ENCODE peak calls at places on chromosomes 3 and 15, in four cellular contexts. One of them, this sample, is unnamed.

GRCh38 chr3:167669699-167670098 is 16.0 kb upstream of the WDR49 start:
- ATAC-seq in aorta: no peak
- ATAC-seq in heart left ventricle: no peak
- ATAC-seq in mucosa of descending colon: no peak
- ATAC-seq in this sample: no peak

GRCh38 chr3:186400677-186401076 is 38.6 kb upstream of the DGKG start:
- ATAC-seq in aorta: no peak
- ATAC-seq in heart left ventricle: no peak
- ATAC-seq in mucosa of descending colon: no peak
- ATAC-seq in this sample: no peak

GRCh38 chr3:18443670-18444596 is 18.8 kb upstream of the SATB1 start:
- ATAC-seq in aorta: peak
- ATAC-seq in heart left ventricle: peak
- ATAC-seq in mucosa of descending colon: peak
- ATAC-seq in this sample: no peak

GRCh38 chr3:60160105-60160791 is 1091.0 kb downstream of the FHIT start:
- ATAC-seq in aorta: no peak
- ATAC-seq in heart left ventricle: no peak
- ATAC-seq in mucosa of descending colon: no peak
- ATAC-seq in this sample: no peak

GRCh38 chr3:11944052-11944673 is 60.0 kb upstream of the SYN2 start:
- ATAC-seq in aorta: no peak
- ATAC-seq in heart left ventricle: no peak
- ATAC-seq in mucosa of descending colon: peak
- ATAC-seq in this sample: no peak

GRCh38 chr3:195237981-195238625 is 32.9 kb downstream of the XXYLT1 start:
- ATAC-seq in aorta: no peak
- ATAC-seq in heart left ventricle: no peak
- ATAC-seq in mucosa of descending colon: no peak
- ATAC-seq in this sample: no peak

GRCh38 chr3:126896067-126896441 is 86.9 kb upstream of the PLXNA1 start:
- ATAC-seq in aorta: no peak
- ATAC-seq in heart left ventricle: no peak
- ATAC-seq in mucosa of descending colon: no peak
- ATAC-seq in this sample: no peak

GRCh38 chr3:188041193-188041592 is 112.8 kb upstream of the LPP start:
- ATAC-seq in aorta: no peak
- ATAC-seq in heart left ventricle: no peak
- ATAC-seq in mucosa of descending colon: no peak
- ATAC-seq in this sample: no peak

GRCh38 chr15:56933420-56934210 is 15.2 kb downstream of the TCF12 start:
- ATAC-seq in aorta: no peak
- ATAC-seq in heart left ventricle: no peak
- ATAC-seq in mucosa of descending colon: no peak
- ATAC-seq in this sample: no peak

GRCh38 chr3:55349851-55350250 is 137.3 kb downstream of the WNT5A start:
- ATAC-seq in aorta: no peak
- ATAC-seq in heart left ventricle: no peak
- ATAC-seq in mucosa of descending colon: no peak
- ATAC-seq in this sample: no peak

GRCh38 chr15:25374143-25374542 is 64.7 kb downstream of the UBE3A start:
- ATAC-seq in aorta: no peak
- ATAC-seq in heart left ventricle: no peak
- ATAC-seq in mucosa of descending colon: no peak
- ATAC-seq in this sample: no peak

GRCh38 chr3:160924776-160925175 is 168.7 kb downstream of the PPM1L start:
- ATAC-seq in aorta: no peak
- ATAC-seq in heart left ventricle: no peak
- ATAC-seq in mucosa of descending colon: no peak
- ATAC-seq in this sample: no peak

GRCh38 chr3:195169011-195169410 is 101.9 kb downstream of the XXYLT1 start:
- ATAC-seq in aorta: no peak
- ATAC-seq in heart left ventricle: no peak
- ATAC-seq in mucosa of descending colon: no peak
- ATAC-seq in this sample: no peak

GRCh38 chr3:98339031-98339430 is 14.6 kb upstream of the OR5K4 start:
- ATAC-seq in aorta: no peak
- ATAC-seq in heart left ventricle: no peak
- ATAC-seq in mucosa of descending colon: no peak
- ATAC-seq in this sample: no peak

This sample was measured in gastroesophageal sphincter.